ENCODE peak calls at places on chromosome 1, in nine cellular contexts. S, U, Q, X, O, P, W, T and M are unnamed samples.

GRCh38 chr1:61221642-61222041 is 139.3 kb downstream of the NFIA start:
- DNase-seq in S (no peak), U (peak; percentile 78), Q (no peak), X (no peak), O (no peak), P (no peak), W (no peak), T (no peak), M (no peak)

GRCh38 chr1:47950481-47950880 is 46.7 kb downstream of the TRABD2B start:
- DNase-seq in S (no peak), U (no peak), Q (no peak), X (no peak), O (no peak), P (no peak), W (no peak), T (no peak), M (no peak)

GRCh38 chr1:169644298-169644697 is 14.4 kb upstream of the SELP start:
- DNase-seq in S (no peak), U (no peak), Q (no peak), X (no peak), O (no peak), P (no peak), W (no peak), T (no peak), M (no peak)

GRCh38 chr1:224212618-224213037 is 29.6 kb downstream of the DEGS1 start:
- DNase-seq in S (no peak), U (no peak), Q (no peak), X (no peak), O (peak; percentile 57), P (no peak), W (no peak), T (no peak), M (no peak)

GRCh38 chr1:22452401-22452963 is 831 bp downstream of the ZBTB40 start:
- DNase-seq in S (no peak), U (no peak), Q (peak; percentile 27), X (no peak), O (no peak), P (peak; percentile 15), W (no peak), T (no peak), M (peak; percentile 44)

GRCh38 chr1:187691439-187691838 is 862.7 kb downstream of the PLA2G4A start:
- DNase-seq in S (no peak), U (peak; percentile 8), Q (no peak), X (no peak), O (no peak), P (no peak), W (no peak), T (no peak), M (no peak)

GRCh38 chr1:11441211-11441952 is 37.6 kb upstream of the DISP3 start:
- DNase-seq in S (no peak), U (no peak), Q (no peak), X (no peak), O (no peak), P (no peak), W (no peak), T (no peak), M (no peak)

GRCh38 chr1:110228386-110228785 is 18.3 kb downstream of the KCNC4 start:
- DNase-seq in S (no peak), U (no peak), Q (no peak), X (no peak), O (no peak), P (no peak), W (no peak), T (no peak), M (no peak)

GRCh38 chr1:117661027-117661426 is 55.2 kb downstream of the TENT5C start:
- DNase-seq in S (no peak), U (no peak), Q (no peak), X (no peak), O (no peak), P (no peak), W (no peak), T (no peak), M (no peak)

GRCh38 chr1:236507022-236507700 is 16.6 kb upstream of the LGALS8 start:
- DNase-seq in S (no peak), U (peak; percentile 46), Q (no peak), X (no peak), O (no peak), P (peak; percentile 54), W (no peak), T (no peak), M (peak; percentile 77)

GRCh38 chr1:113904292-113904673 is 316 bp downstream of the AP4B1 start:
- DNase-seq in S (no peak), U (no peak), Q (no peak), X (no peak), O (no peak), P (no peak), W (no peak), T (no peak), M (no peak)

GRCh38 chr1:206882555-206882954 is 14.7 kb upstream of the IL24 start:
- DNase-seq in S (no peak), U (no peak), Q (no peak), X (no peak), O (no peak), P (no peak), W (no peak), T (no peak), M (no peak)
- TF ChIP-seq CTCF in S (no peak), U (no peak), Q (no peak), X (no peak), O (no peak), P (no peak), W (no peak), T (no peak), M (no peak)

DNA sequence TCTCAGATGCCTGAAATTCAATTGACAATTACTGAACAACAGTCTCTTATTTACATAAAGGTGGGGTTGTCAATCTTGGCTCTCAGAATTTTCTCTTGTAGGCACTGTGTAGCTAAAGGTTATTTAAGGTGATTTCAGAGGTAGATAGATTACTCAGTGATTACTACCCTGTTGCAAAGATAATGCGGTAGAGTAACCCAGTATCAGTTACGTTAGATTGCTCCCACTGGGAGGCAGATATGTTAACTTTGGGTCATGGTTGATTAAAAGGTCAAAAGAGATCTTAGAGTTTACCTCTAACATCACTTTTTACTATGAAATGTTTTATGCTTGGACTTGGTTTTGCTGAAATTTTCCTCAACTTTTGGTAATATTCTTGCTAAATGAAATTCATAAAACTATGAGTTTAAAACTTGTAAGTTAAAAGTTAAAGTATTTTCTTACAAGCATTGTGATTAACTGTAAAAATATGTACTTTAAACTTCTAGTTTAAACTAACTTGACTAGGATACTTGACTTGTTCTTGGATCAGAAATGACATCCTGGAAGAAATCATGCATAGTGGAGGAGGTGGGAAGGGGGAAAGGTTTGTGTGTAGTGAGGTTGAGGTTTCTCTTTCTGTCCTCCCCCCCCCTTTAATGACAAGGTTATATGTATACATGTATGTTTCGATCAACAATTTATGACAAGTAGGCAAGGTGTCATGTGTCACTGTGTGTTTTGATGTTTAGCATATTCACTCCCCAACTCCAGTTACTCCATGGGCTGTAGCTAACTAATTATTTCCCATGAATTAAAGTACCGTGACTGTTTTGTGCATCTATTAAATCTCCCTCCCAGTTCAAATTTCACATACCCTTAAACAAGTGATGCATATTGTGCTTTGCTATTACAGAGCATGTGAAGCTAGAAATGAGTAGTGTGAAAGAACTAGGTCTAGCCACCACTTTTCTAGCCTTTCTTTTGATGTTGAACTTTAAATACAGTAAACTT is 2.9 kb downstream of the LAMC1 start:
- DNase-seq in S (no peak), U (peak; percentile 41), Q (no peak), X (no peak), O (no peak), P (no peak), W (no peak), T (no peak), M (no peak)
- H3K4me3 ChIP-seq in S (peak overlapping the region; percentile 88), U (peak overlapping the region; percentile 90), Q (peak overlapping the region; percentile 90), X (no peak overlapping the region), O (peak overlapping the region; percentile 70), P (peak overlapping the region; percentile 98), W (peak overlapping the region; percentile 90), T (peak overlapping the region; percentile 83), M (no peak overlapping the region)

GRCh38 chr1:157384252-157384651 is 168.1 kb downstream of the FCRL5 start:
- DNase-seq in S (no peak), U (no peak), Q (no peak), X (no peak), O (no peak), P (no peak), W (no peak), T (no peak), M (no peak)

GRCh38 chr1:157390646-157391045 is 161.7 kb downstream of the FCRL5 start:
- DNase-seq in S (no peak), U (no peak), Q (no peak), X (no peak), O (no peak), P (no peak), W (no peak), T (no peak), M (no peak)

GRCh38 chr1:157382351-157382750 is 170.0 kb downstream of the FCRL5 start:
- DNase-seq in S (no peak), U (no peak), Q (no peak), X (no peak), O (no peak), P (no peak), W (no peak), T (no peak), M (no peak)

DNA sequence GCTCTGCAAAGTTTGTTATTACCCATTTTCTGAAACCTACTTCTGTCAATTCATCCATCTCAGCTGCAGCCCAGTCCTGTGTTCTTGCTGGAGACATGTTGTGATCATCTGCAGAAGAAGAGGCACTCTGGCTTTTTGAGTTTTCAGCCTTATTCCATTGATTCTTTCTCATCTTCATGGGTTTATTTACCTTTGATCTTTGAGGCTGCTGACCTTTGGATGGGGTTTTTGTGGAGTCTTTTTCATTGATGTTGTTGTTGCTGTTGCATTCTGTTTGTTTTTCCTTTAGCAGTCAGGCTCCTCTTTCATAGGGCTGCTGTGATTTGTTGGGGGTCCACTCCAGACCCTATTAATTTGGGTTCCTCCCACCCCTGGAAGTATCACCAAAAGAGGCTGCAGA is 164.3 kb downstream of the FCRL5 start:
- DNase-seq in S (no peak), U (no peak), Q (no peak), X (no peak), O (no peak), P (no peak), W (no peak), T (no peak), M (no peak)
- H3K4me1 ChIP-seq in S (no peaks in the 10 kb centered on the region), U (peaks cover 7% of the 10 kb centered on the region), Q (no peaks in the 10 kb centered on the region), X (no peaks in the 10 kb centered on the region), O (no peaks in the 10 kb centered on the region), P (no peaks in the 10 kb centered on the region), W (no peaks in the 10 kb centered on the region), T (no peaks in the 10 kb centered on the region), M (no peaks in the 10 kb centered on the region)

GRCh38 chr1:17568014-17568413 is 28.5 kb downstream of the ARHGEF10L start:
- DNase-seq in S (no peak), U (no peak), Q (no peak), X (no peak), O (no peak), P (no peak), W (no peak), T (no peak), M (no peak)

GRCh38 chr1:17567582-17567981 is 28.1 kb downstream of the ARHGEF10L start:
- DNase-seq in S (peak; percentile 79), U (no peak), Q (peak; percentile 60), X (no peak), O (no peak), P (no peak), W (no peak), T (no peak), M (peak; percentile 37)

GRCh38 chr1:17572264-17572985 is 32.9 kb downstream of the ARHGEF10L start:
- DNase-seq in S (no peak), U (no peak), Q (no peak), X (no peak), O (no peak), P (no peak), W (no peak), T (no peak), M (no peak)

GRCh38 chr1:17569200-17570139 is 30.0 kb downstream of the ARHGEF10L start:
- DNase-seq in S (peak; percentile 94), U (peak; percentile 44), Q (peak; percentile 89), X (peak; percentile 83), O (peak; percentile 71), P (peak; percentile 89), W (peak; percentile 89), T (no peak), M (peak; percentile 81)

GRCh38 chr1:17570228-17570627 is 30.7 kb downstream of the ARHGEF10L start:
- DNase-seq in S (no peak), U (no peak), Q (no peak), X (no peak), O (no peak), P (no peak), W (no peak), T (no peak), M (no peak)
- TF ChIP-seq CTCF in S (no peak), U (no peak), Q (no peak), X (no peak), O (no peak), P (no peak), W (no peak), T (no peak), M (no peak)